ENCODE peak calls at places on chromosomes 3 and 15, in five cellular contexts. C, S, T, G and Z are unnamed samples.

GRCh38 chr3:187667526-187667925 is 2.7 kb downstream of the SST start:
- DNase-seq in S (no peak), C (no peak), T (no peak), G (no peak), Z (peak; percentile 9)

GRCh38 chr15:67080900-67081431 is 15.6 kb downstream of the SMAD3 start:
- DNase-seq in S (no peak), T (no peak), C (peak; percentile 99), G (peak; percentile 46), Z (no peak)

GRCh38 chr3:38458796-38459498 is 5.3 kb downstream of the ACVR2B start:
- DNase-seq in C (no peak), S (no peak), T (no peak), G (no peak), Z (no peak)

GRCh38 chr3:100754563-100755334 is 45.5 kb downstream of the TFG start:
- DNase-seq in G (no peak), S (no peak), T (no peak), C (no peak), Z (no peak)

GRCh38 chr3:127799476-127800222 is 22.7 kb downstream of the MGLL start:
- DNase-seq in T (no peak), G (no peak), S (no peak), C (no peak), Z (no peak)

GRCh38 chr3:58032186-58032585 is 24.0 kb downstream of the FLNB start:
- DNase-seq in G (no peak), C (no peak), T (no peak), S (no peak), Z (no peak)

GRCh38 chr3:23926736-23927135 is 9.8 kb downstream of the RPL15 start:
- DNase-seq in T (no peak), S (no peak), G (no peak), C (no peak), Z (no peak)

GRCh38 chr3:42493126-42493797 is 9.2 kb upstream of the VIPR1 start:
- DNase-seq in C (no peak), T (peak; percentile 30), G (no peak), S (no peak), Z (no peak)

GRCh38 chr3:188185717-188186236 is 31.8 kb downstream of the LPP start:
- DNase-seq in S (no peak), T (no peak), G (no peak), C (no peak), Z (peak; percentile 85)

GRCh38 chr3:155047672-155048071 is 32.4 kb upstream of the MME start:
- DNase-seq in T (no peak), C (no peak), S (no peak), G (no peak), Z (no peak)

GRCh38 chr3:38311941-38312340 is 29.8 kb downstream of the SLC22A14 start:
- DNase-seq in S (no peak), T (peak; percentile 10), G (no peak), C (no peak), Z (no peak)

GRCh38 chr15:45648521-45649200 is 13.8 kb downstream of the SQOR start:
- DNase-seq in S (no peak), G (no peak), C (no peak), T (no peak), Z (peak; percentile 76)

GRCh38 chr3:186477876-186478275 is 66.3 kb downstream of the CRYGS start:
- DNase-seq in T (no peak), C (no peak), G (no peak), S (no peak), Z (no peak)

GRCh38 chr3:172303181-172303580 is 145.1 kb downstream of the GHSR start:
- DNase-seq in C (no peak), T (no peak), S (no peak), G (no peak), Z (no peak)

GRCh38 chr15:29815000-29815704 is 7.1 kb downstream of the TJP1 start:
- DNase-seq in G (peak; percentile 26), S (no peak), T (no peak), C (no peak), Z (peak; percentile 41)

GRCh38 chr3:97658670-97659285 is 105.8 kb upstream of the ARL6 start:
- DNase-seq in G (peak; percentile 3), T (no peak), S (no peak), C (no peak), Z (peak; percentile 21)
- TF ChIP-seq ATF2 in G (no peak), T (no peak), S (no peak), C (no peak), Z (no peak)

GRCh38 chr3:34352932-34353331 is 554.5 kb downstream of the PDCD6IP start:
- DNase-seq in S (no peak), T (no peak), G (no peak), C (no peak), Z (peak; percentile 37)
- TF ChIP-seq ATF2 in S (no peak), T (no peak), G (no peak), C (no peak), Z (no peak)

DNA sequence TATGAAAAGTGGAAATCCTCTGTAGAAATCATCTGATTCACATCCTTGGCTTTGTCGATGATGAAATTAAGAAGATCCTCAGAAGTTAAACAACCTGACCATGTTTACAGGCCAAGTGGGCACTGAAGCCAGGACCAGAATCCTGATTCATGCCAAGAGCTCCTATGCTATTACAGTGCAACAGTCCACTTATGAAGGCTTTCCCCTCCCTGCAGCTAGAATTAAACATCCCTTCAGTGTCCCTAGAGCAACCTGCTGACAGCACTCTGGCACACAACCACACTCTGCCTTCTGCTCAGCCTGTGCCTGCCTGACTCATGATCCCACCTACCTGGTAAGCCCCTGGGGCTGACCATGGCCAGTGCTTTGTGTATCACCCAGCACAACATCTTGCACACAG is 33.8 kb downstream of the TXNRD3 start:
- DNase-seq in S (no peak), C (no peak), G (no peak), T (no peak), Z (no peak)
- TF ChIP-seq ATF2 in S (no peak), C (no peak), G (no peak), T (no peak), Z (no peak)

GRCh38 chr15:92394327-92395175 is 870 bp downstream of the ST8SIA2 start:
- DNase-seq in T (peak; percentile 77), S (peak; percentile 53), C (no peak), G (no peak), Z (no peak)
- TF ChIP-seq ATF2 in T (no peak), S (no peak), C (no peak), G (no peak), Z (no peak)

GRCh38 chr15:62360286-62360685 is 195.2 kb upstream of the C2CD4B start:
- DNase-seq in C (no peak), T (no peak), S (no peak), G (no peak), Z (no peak)

GRCh38 chr15:62362144-62362543 is 197.1 kb upstream of the C2CD4B start:
- DNase-seq in S (no peak), T (no peak), C (no peak), G (no peak), Z (no peak)

GRCh38 chr15:62363913-62364312 is 198.8 kb upstream of the C2CD4B start:
- DNase-seq in G (no peak), T (no peak), C (no peak), S (no peak), Z (no peak)

GRCh38 chr15:62359416-62359815 is 194.3 kb upstream of the C2CD4B start:
- DNase-seq in S (no peak), C (no peak), T (no peak), G (no peak), Z (no peak)

GRCh38 chr15:62362608-62363007 is 197.5 kb upstream of the C2CD4B start:
- DNase-seq in T (no peak), C (no peak), S (no peak), G (no peak), Z (no peak)
- TF ChIP-seq ATF2 in T (no peak), C (no peak), S (no peak), G (no peak), Z (no peak)

GRCh38 chr3:99697250-99697649 is 58.9 kb downstream of the COL8A1 start:
- DNase-seq in S (no peak), T (no peak), C (no peak), G (no peak), Z (no peak)
- TF ChIP-seq ATF2 in S (no peak), T (no peak), C (no peak), G (no peak), Z (no peak)

GRCh38 chr15:43799945-43800285 is at the start of gene SERINC4:
- DNase-seq in T (no peak), S (no peak), G (no peak), C (no peak), Z (no peak)
- TF ChIP-seq ATF2 in T (no peak), S (no peak), G (no peak), C (no peak), Z (no peak)

DNA sequence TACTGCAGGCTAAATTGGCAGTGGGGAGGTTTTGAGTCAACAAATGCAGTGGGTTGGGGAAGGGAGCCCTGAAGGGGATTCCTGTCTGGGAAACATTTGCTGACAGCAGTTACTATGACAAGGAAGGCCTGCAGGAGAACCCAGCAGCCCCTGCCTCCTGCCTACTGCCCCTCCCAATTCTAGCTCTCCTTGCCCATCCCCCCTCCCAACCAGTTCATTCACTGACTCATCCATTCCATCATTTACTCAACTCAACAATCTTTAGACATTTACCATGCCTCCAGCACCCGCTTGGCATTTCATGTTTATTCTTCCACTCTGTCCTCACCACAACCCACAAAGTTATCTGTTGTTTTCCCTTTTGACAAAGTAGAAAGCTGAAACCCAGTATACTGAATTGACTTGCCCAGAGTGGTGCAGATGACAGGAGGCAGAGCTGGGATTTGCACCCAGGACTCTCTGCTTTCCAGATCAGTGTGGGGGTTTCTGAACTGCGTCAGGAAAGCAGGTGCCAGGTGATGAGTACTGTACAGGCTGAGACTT is 75.0 kb downstream of the MAGEF1 start:
- DNase-seq in C (no peak), S (no peak), T (no peak), G (no peak), Z (no peak)
- TF ChIP-seq ATF2 in C (no peak), S (no peak), T (no peak), G (no peak), Z (no peak)

DNA sequence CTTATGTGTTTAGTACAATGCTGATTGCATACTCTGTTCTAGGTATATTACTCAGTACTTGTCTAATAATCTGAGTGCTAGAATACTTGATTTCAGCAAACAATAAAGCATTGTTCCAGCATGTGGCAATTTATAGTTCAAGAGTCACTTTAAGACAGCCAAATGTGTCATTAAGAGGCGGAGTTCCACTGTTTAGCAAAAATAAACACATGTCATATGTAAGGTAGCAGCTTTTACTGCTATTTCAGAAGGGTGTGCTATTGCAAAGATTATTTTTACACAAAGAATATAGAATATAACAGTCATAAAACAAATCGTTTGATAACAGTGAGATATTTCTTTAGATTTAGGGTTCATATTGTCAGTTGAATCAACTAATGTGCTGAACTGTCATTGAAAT is 358.7 kb downstream of the TUSC7 start:
- DNase-seq in C (no peak), T (no peak), G (no peak), S (no peak), Z (no peak)
- TF ChIP-seq ATF2 in C (no peak), T (no peak), G (no peak), S (no peak), Z (no peak)

GRCh38 chr15:96343529-96344072 is 13.1 kb downstream of the NR2F2 start:
- DNase-seq in S (peak; percentile 25), C (no peak), T (peak; percentile 68), G (no peak), Z (no peak)
- TF ChIP-seq ATF2 in S (no peak), C (no peak), T (no peak), G (no peak), Z (no peak)